ENCODE peak calls at places on chromosome 4, in eight cellular contexts. K is endothelial cell; D is stimulated activated CD8-positive, alpha-beta memory T cell treated with anti-CD3 and anti-CD28 coated beads, Interleukin-7, amount 100 ng/mL, for 1 hour; F is NCI-H345; P is germinal center; A is T-helper 1 cell; H is T-helper 9 cell; G is stimulated activated CD4-positive, alpha-beta T cell treated with anti-CD3 and anti-CD28 coated beads, TNF-alpha, amount 100 ng/mL, for 4 hours. X is an unnamed sample.

GRCh38 chr4:123569541-123569940 is 172.9 kb downstream of the SPRY1 start:
- DNase-seq in K (no peak), D (no peak), F (no peak), P (no peak), A (no peak), H (no peak), G (no peak), X (no peak)

GRCh38 chr4:24680746-24681145 is 96.4 kb upstream of the DHX15 start:
- DNase-seq in K (no peak), D (no peak), F (no peak), P (no peak), A (no peak), H (no peak), G (no peak), X (no peak)

GRCh38 chr4:147247577-147247976 is 233.3 kb upstream of the EDNRA start:
- DNase-seq in K (no peak), D (no peak), F (no peak), P (no peak), A (no peak), H (no peak), G (no peak), X (no peak)

GRCh38 chr4:140300271-140300970 is 73.0 kb upstream of the SCOC start:
- DNase-seq in K (no peak), D (no peak), F (peak; percentile 6), P (no peak), A (no peak), H (no peak), G (no peak), X (no peak)

GRCh38 chr4:56941403-56941802 is 33.7 kb downstream of the REST start:
- DNase-seq in K (no peak), D (no peak), F (no peak), P (no peak), A (no peak), H (no peak), G (no peak), X (no peak)

GRCh38 chr4:185772391-185773093 is 39.5 kb downstream of the SORBS2 start:
- DNase-seq in K (no peak), D (no peak), F (no peak), P (no peak), A (no peak), H (no peak), G (no peak), X (no peak)

GRCh38 chr4:60744767-60745166 is 455.4 kb upstream of the ADGRL3 start:
- DNase-seq in K (no peak), D (no peak), F (no peak), P (no peak), A (no peak), H (no peak), G (no peak), X (no peak)

GRCh38 chr4:68683034-68683433 is 12.6 kb upstream of the UGT2B15 start:
- DNase-seq in K (no peak), D (no peak), F (no peak), P (no peak), A (no peak), H (no peak), G (no peak), X (no peak)

GRCh38 chr4:8705161-8706145 is 112.9 kb downstream of the CPZ start:
- DNase-seq in K (no peak), D (no peak), F (no peak), P (no peak), A (no peak), H (no peak), G (no peak), X (no peak)

GRCh38 chr4:11497212-11497806 is 68.6 kb upstream of the HS3ST1 start:
- DNase-seq in K (no peak), D (no peak), F (no peak), P (no peak), A (peak; percentile 19), H (no peak), G (no peak), X (no peak)

GRCh38 chr4:136841526-136841925 is 690.8 kb downstream of the PCDH18 start:
- DNase-seq in K (no peak), D (no peak), F (no peak), P (no peak), A (no peak), H (no peak), G (no peak), X (no peak)

GRCh38 chr4:2962614-2963184 is 507 bp downstream of the NOP14 start:
- DNase-seq in K (peak; percentile 62), D (no peak), F (no peak), P (no peak), A (peak; percentile 59), H (no peak), G (no peak), X (peak; percentile 79)

GRCh38 chr4:48742412-48742811 is 37.7 kb downstream of the FRYL start:
- DNase-seq in K (no peak), D (no peak), F (no peak), P (no peak), A (no peak), H (no peak), G (no peak), X (no peak)

GRCh38 chr4:105291920-105292319 is 145.2 kb downstream of the TET2 start:
- DNase-seq in K (no peak), D (no peak), F (no peak), P (no peak), A (no peak), H (no peak), G (no peak), X (no peak)

GRCh38 chr4:182510836-182511235 is 267.6 kb downstream of the TENM3 start:
- DNase-seq in K (no peak), D (no peak), F (no peak), P (no peak), A (no peak), H (no peak), G (no peak), X (no peak)

GRCh38 chr4:37324526-37324925 is 80.0 kb downstream of the NWD2 start:
- DNase-seq in K (no peak), D (no peak), F (peak; percentile 27), P (no peak), A (no peak), H (no peak), G (no peak), X (no peak)

GRCh38 chr4:142818476-142818875 is 27.6 kb downstream of the INPP4B start:
- DNase-seq in K (no peak), D (no peak), F (no peak), P (no peak), A (no peak), H (no peak), G (no peak), X (no peak)

GRCh38 chr4:48909697-48910096 is 3.1 kb upstream of the OCIAD2 start:
- DNase-seq in K (no peak), D (no peak), F (no peak), P (no peak), A (peak; percentile 66), H (no peak), G (peak; percentile 29), X (peak; percentile 10)

GRCh38 chr4:126513596-126513995 is 1119.2 kb upstream of the INTU start:
- DNase-seq in K (no peak), D (no peak), F (no peak), P (no peak), A (no peak), H (no peak), G (no peak), X (no peak)

GRCh38 chr4:56130609-56131150 is 181.9 kb downstream of the CEP135 start:
- DNase-seq in K (no peak), D (no peak), F (peak; percentile 23), P (no peak), A (no peak), H (no peak), G (no peak), X (no peak)